ENCODE peak calls at places on chromosomes 3 and 15, in eight cellular contexts. G is neural crest cell; L is endodermal cell; A is K562; D is epithelial cell of esophagus; H is AG09319; N is PC-9; P is CD8-positive, alpha-beta T cell. X is an unnamed sample.

GRCh38 chr15:67107014-67107812 is 41.8 kb downstream of the SMAD3 start:
- DNase-seq in A (peak), D (peak), L (no peak), N (peak), H (peak), G (no peak), P (no peak), X (no peak)

GRCh38 chr3:4772171-4772804 is 206.9 kb upstream of the BHLHE40 start:
- DNase-seq in L (no peak), A (peak), N (no peak), D (peak), H (peak), P (no peak), G (no peak), X (no peak)

GRCh38 chr3:60333710-60334109 is 917.5 kb downstream of the FHIT start:
- DNase-seq in L (no peak), A (no peak), N (no peak), P (no peak), G (no peak), H (no peak), D (peak), X (no peak)

GRCh38 chr3:196292281-196292923 is 4.9 kb upstream of the PCYT1A start:
- DNase-seq in G (no peak), D (no peak), N (no peak), A (peak), L (peak), H (no peak), P (no peak), X (no peak)

GRCh38 chr15:47717036-47717611 is at the start of gene SEMA6D:
- DNase-seq in N (no peak), H (peak), D (peak), P (no peak), A (peak), L (peak), G (peak), X (peak)

GRCh38 chr3:20185364-20185732 is 658 bp downstream of the SGO1 start:
- DNase-seq in A (peak), P (no peak), N (peak), L (peak), H (no peak), D (peak), G (no peak), X (peak)

GRCh38 chr15:83030021-83030420 is 18.6 kb upstream of the C15orf40 start:
- DNase-seq in L (no peak), A (no peak), D (no peak), P (no peak), H (no peak), G (no peak), N (no peak), X (no peak)

GRCh38 chr3:4613366-4613765 is 120.2 kb downstream of the ITPR1 start:
- DNase-seq in N (no peak), G (no peak), D (no peak), L (no peak), A (no peak), P (no peak), H (no peak), X (no peak)

GRCh38 chr3:140093742-140094141 is 158.8 kb downstream of the CLSTN2 start:
- DNase-seq in L (no peak), D (peak), G (no peak), A (no peak), P (no peak), N (no peak), H (peak), X (no peak)

GRCh38 chr15:31551323-31551722 is 224.7 kb downstream of the KLF13 start:
- DNase-seq in N (no peak), L (no peak), G (no peak), P (no peak), D (peak), A (no peak), H (no peak), X (no peak)

GRCh38 chr3:145798005-145798404 is 363.0 kb downstream of the PLOD2 start:
- DNase-seq in L (peak), G (no peak), N (no peak), A (no peak), D (peak), P (no peak), H (no peak), X (no peak)

GRCh38 chr15:80996247-80996646 is 4.5 kb upstream of the TLNRD1 start:
- DNase-seq in P (no peak), D (peak), A (peak), G (no peak), L (no peak), N (no peak), H (no peak), X (no peak)

GRCh38 chr15:81337713-81338157 is 13.8 kb upstream of the STARD5 start:
- DNase-seq in N (no peak), H (no peak), D (no peak), L (no peak), A (no peak), P (no peak), G (no peak), X (no peak)

DNA sequence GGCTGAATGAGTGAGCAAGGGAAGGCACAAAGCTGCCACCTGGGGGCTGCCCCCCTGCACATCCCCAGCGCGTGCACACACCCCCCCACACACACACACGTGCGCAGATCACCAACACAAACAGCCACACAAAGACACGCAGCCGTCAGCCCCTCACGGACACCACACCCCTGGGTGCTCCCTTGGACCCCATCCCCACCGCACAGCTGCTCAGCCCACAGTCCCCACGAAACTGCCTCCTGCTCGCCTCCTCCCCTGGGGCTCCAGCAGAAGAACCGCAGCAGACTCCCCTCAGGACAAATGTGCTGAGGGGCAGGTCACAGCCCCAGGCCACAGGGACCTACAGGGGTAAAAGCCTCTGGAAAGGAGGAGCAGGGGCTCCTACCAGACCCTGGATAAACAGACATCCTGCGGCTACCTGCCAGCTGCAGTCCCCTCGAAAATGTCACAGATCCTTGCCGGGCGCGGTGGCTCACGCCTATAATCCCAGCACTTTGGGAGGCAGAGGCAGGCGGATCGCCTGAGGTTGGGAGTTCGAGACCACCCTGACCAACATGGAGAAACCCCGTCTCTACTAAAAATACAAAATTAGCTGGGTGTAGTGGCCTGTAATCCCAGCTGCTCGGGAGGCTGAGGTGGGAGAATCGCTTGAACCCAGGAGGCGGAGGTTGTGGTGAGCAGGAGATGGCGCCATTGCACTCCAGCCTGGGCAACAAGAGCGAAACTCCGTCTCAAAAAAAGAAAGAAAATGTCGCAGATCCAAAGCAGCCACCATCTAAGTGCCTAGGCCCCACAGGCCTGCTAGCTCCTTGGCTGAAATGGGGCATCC is 6.5 kb downstream of the TWF2 start:
- DNase-seq in G (no peak), D (no peak), A (no peak), L (peak), P (no peak), H (no peak), N (no peak), X (no peak)
- TF ChIP-seq CTCF in G (peak), D (peak), A (peak), L (peak), P (peak), H (no peak), N (no peak), X (peak)

DNA sequence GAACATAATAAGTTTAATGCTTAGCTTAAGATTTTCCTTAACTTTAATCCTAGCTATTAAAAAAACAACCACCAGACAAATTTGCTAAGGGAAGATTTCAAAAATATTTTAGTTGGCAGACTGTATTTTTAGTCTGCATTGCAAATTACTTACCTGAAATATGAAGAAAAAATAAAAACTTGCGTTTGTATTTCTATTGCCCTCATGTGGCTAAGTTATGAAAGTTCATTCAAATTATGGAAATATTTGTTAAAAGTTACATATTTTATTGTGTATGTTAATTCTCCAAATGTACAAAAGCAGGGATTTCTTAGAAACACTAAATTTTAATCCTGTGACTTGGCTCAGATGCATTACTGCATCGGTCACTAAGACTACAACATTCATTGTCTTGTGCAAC is 15.0 kb downstream of the GTF2A2 start:
- DNase-seq in N (no peak), P (no peak), D (no peak), H (no peak), G (no peak), L (no peak), A (no peak), X (no peak)
- TF ChIP-seq CTCF in N (peak), P (peak), D (peak), H (no peak), G (peak), L (peak), A (no peak), X (no peak)

DNA sequence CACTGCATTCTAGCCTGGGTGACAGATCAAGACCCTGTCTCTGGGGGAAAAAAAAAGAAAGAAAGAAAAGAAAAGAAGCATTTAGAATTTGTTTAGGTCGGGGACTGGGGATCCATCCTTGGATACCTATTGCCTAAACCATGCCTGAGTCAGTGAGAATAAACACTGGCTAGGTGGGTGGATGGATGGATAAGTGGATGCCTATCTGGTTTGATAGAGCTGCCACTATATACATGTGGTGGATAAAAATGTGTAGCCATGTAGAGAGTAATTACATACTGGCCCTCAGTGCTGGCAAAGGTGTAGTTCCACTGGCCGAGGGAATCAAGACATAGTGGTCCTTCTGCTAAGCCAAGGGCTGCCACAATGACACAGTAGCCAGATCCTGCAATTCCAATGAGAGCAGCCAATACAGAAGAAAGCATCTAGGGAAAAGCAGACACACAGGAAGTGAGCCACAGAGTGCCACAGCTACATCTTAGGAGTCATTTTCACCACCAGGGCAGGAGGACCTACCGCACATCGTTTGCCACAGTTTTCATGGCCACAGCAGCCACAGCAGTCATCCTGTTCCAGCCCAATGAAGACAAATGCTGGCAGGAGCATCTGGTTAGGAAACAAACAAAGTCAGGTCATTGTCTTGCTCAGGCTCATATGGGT is 2.2 kb downstream of the TM4SF1 start:
- DNase-seq in D (peak), N (no peak), L (no peak), H (no peak), A (no peak), P (no peak), G (no peak), X (no peak)
- TF ChIP-seq CTCF in D (peak), N (no peak), L (no peak), H (no peak), A (no peak), P (no peak), G (no peak), X (no peak)

DNA sequence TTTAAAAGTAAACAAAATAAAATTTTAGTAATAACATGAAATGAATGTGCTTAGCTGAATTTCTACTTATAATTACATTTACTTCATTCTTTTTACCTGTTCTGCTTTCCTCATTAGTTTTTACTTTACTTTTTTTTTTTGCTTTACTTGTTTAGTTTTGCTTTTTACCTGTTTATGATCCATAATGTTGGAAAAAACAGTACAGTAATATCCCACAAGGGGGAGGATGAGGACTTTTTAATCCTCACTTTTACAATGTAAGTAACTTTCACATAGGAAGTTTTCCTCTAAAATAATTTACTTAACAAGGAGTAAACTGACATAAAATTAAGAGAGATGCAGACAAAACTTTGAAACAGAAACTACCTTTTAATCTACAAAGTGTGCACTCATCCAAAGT is 268.7 kb downstream of the TBC1D5 start:
- DNase-seq in H (no peak), A (no peak), L (no peak), P (no peak), D (peak), N (no peak), G (no peak), X (no peak)
- TF ChIP-seq CTCF in H (peak), A (peak), L (peak), P (no peak), D (no peak), N (peak), G (peak), X (no peak)

DNA sequence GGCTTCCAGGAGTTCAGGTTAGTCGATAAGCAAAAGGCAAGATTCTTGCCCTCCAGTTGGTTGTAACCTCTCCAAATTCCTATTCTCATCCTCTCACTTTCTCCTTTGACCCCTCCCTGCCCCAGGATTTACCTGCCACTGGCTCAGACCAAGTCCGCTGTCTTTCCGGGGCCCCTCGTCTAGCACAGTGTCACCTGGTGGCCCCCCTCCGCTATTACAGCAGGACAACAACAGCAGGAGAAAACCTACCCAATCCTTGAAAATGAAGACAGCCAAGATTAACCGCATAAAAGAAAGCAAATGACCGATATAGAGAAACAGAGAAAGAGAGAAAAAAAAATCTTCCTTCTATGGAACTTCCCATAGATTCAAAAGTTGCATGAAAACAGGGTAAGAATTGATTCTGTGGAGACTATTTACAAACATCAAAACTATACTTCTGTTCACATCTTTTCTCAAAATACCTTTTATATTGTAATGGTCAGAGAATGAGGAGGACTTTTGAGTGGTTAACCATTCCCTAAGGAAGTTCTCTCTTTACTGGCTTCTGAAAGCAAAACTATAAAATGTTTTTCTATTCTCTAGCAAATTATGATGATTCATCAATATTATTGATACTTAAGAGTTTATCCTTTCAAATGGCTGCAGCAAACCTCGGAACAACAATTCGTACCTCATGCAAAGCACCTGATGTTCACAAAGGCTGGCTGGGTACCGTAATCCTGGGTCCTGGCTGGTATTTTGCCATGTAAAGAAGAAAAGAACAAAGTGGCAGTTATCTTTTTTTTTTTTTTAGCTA is 10.0 kb upstream of the ST8SIA2 start:
- DNase-seq in P (no peak), L (peak), D (no peak), A (peak), N (no peak), H (no peak), G (peak), X (peak)
- TF ChIP-seq CTCF in P (peak), L (peak), D (peak), A (peak), N (no peak), H (peak), G (peak), X (peak)

X was measured in nephron progenitor cell.